ENCODE peak calls at places on chromosomes 3 and 15, in six cellular contexts. Z, Q, P, L, V and O are unnamed samples.

GRCh38 chr15:59199775-59200465 is 6.7 kb upstream of the LDHAL6B start:
- DNase-seq in V (peak; percentile 80), Z (no peak), Q (peak; percentile 60), P (no peak), L (no peak), O (no peak)

GRCh38 chr15:40702077-40702476 is 7.1 kb downstream of the RAD51 start:
- DNase-seq in Q (no peak), P (peak; percentile 36), L (no peak), Z (no peak), V (no peak), O (no peak)

GRCh38 chr3:54870423-54870822 is 57.4 kb downstream of the LRTM1 start:
- DNase-seq in Z (no peak), V (peak; percentile 47), L (no peak), P (peak; percentile 59), Q (peak; percentile 96), O (peak; percentile 51)

GRCh38 chr3:136545664-136546266 is 206.4 kb downstream of the STAG1 start:
- DNase-seq in P (peak; percentile 6), L (no peak), V (no peak), Z (no peak), Q (peak; percentile 18), O (no peak)

GRCh38 chr3:171453175-171453868 is 6.9 kb downstream of the TNIK start:
- DNase-seq in V (no peak), Q (no peak), L (no peak), Z (no peak), P (peak; percentile 47), O (peak; percentile 27)

GRCh38 chr3:89314454-89314853 is 207.0 kb downstream of the EPHA3 start:
- DNase-seq in Q (peak; percentile 43), V (no peak), P (peak; percentile 16), L (no peak), Z (no peak), O (peak; percentile 39)

GRCh38 chr15:61839541-61839940 is 220.7 kb downstream of the VPS13C start:
- DNase-seq in L (no peak), V (no peak), Q (no peak), P (no peak), Z (no peak), O (no peak)

GRCh38 chr3:47752716-47753115 is 29.0 kb downstream of the SMARCC1 start:
- DNase-seq in Z (no peak), L (no peak), Q (no peak), V (no peak), P (no peak), O (no peak)

GRCh38 chr15:82047493-82048446 is 2.0 kb upstream of the MEX3B start:
- DNase-seq in P (no peak), Z (no peak), Q (no peak), V (peak; percentile 62), L (no peak), O (no peak)

DNA sequence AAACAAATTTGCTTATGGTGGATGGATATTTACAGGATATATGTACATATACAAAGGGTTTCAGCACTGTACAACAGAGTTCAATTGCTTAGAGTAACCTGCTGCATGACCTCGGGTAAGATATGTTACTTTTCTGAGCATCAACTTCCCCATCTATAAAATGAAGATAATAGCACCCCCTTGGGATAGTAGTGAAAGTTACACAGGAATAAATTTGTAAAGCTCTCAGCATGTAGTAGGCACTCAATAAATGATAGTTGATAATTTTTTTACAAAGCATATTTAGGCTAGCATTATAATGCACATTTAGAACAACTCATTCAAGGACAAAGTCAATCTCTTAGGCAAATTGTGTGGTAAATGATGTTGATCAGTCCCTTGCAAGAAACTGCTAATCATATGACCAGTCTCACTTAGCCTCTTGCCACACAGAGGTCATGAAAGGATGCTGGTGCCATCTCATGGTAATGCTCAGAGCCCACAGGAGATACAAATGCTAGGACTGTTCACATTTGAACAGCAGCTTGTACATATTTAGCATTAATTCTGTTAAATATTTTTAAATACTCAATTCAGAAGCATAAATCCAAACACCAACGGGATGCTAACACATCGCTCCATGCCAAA is 123.9 kb downstream of the MAGI1 start:
- DNase-seq in P (peak; percentile 15), V (no peak), L (no peak), Z (no peak), Q (no peak), O (no peak)
- TF ChIP-seq CTCF in P (no peak), V (peak; percentile 21), L (peak; percentile 18), Z (peak; percentile 31), Q (no peak), O (no peak)

DNA sequence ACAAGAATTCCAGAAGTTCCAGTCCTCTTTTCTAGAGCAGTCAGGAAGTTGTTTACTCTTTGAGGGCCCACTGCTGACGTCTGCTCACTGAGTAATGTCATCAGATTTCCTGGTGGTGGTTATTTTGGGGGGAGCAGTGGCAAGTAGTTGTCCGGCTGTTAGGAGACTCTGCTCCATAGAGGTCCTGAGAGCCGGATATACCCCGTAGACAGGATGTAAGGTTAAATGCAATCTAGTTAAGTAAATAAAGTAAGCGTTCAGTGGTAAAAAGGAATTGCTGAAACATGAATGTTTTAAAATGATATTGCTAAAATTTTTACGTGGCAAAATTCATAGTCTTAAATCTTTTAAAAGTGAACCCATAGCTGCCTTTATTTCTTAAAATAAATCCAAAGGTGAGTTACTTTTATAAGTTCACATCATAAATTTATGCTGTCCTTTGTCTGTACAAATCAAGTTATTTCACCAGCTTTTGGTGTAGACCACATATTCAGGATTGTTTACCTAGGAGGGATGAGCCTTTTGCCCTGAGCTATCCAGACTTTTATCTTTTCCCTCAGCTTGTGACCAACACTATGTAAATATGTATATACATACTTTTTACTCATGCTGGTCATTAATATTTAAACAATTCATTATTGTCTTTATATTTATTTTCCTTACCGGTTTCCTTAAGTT is 65.8 kb downstream of the PDE8A start:
- DNase-seq in V (peak; percentile 94), Q (peak; percentile 66), P (peak; percentile 31), Z (no peak), L (no peak), O (peak; percentile 15)
- H3K4me3 ChIP-seq in V (peak overlapping the region; percentile 30), Q (no peak overlapping the region), P (no peak overlapping the region), Z (no peak overlapping the region), L (peak overlapping the region; percentile 30), O (no peak overlapping the region)

GRCh38 chr3:135239485-135239884 is 444.4 kb downstream of the EPHB1 start:
- DNase-seq in V (no peak), P (no peak), Q (no peak), L (no peak), Z (no peak), O (no peak)

GRCh38 chr3:135235541-135235940 is 440.5 kb downstream of the EPHB1 start:
- DNase-seq in V (no peak), Z (no peak), Q (no peak), P (no peak), L (no peak), O (no peak)

GRCh38 chr3:135238201-135238600 is 443.1 kb downstream of the EPHB1 start:
- DNase-seq in L (no peak), P (no peak), V (no peak), Z (no peak), Q (no peak), O (peak; percentile 76)

GRCh38 chr3:135238866-135239434 is 443.9 kb downstream of the EPHB1 start:
- DNase-seq in Q (no peak), L (no peak), P (no peak), Z (no peak), V (no peak), O (no peak)

GRCh38 chr3:135237371-135237770 is 442.3 kb downstream of the EPHB1 start:
- DNase-seq in Z (no peak), Q (no peak), P (peak; percentile 26), V (no peak), L (no peak), O (no peak)
- TF ChIP-seq CTCF in Z (no peak), Q (no peak), P (peak; percentile 22), V (no peak), L (no peak), O (peak; percentile 5)

GRCh38 chr3:152657002-152657400 is 177.9 kb upstream of the P2RY1 start:
- DNase-seq in L (no peak), Q (no peak), P (no peak), V (no peak), Z (no peak), O (no peak)
- H3K4me3 ChIP-seq in L (no peak overlapping the region), Q (no peak overlapping the region), P (no peak overlapping the region), V (no peak overlapping the region), Z (no peak overlapping the region), O (no peak overlapping the region)

DNA sequence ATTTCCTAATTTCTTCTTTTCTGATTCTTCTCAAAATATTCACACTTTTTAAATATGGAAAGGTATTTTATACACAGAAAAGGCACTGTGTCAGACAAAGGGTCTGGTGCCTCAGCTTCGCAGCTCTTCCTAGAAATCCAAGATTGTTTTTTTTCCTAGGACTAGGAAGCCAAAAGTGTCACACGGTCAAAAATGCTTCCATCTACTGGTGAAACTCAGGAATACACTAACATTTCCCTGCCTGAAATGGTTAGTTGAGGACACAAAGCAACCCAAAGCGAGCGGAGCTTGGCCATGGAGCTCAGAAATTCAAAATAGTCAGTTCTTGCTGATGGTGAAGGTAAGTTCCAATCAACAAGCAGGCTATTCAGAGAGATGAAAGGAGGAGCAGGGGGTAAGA is 426.5 kb upstream of the RASGRP1 start:
- DNase-seq in V (no peak), Z (no peak), Q (peak; percentile 23), L (no peak), P (peak; percentile 11), O (peak; percentile 8)
- TF ChIP-seq CTCF in V (peak; percentile 27), Z (peak; percentile 54), Q (peak; percentile 47), L (peak; percentile 62), P (peak; percentile 13), O (peak; percentile 47)

GRCh38 chr15:25847066-25847465 is 16.1 kb downstream of the ATP10A start:
- DNase-seq in V (no peak), L (no peak), Q (no peak), Z (no peak), P (no peak), O (no peak)

GRCh38 chr15:25850154-25851111 is 12.7 kb downstream of the ATP10A start:
- DNase-seq in Z (no peak), L (peak; percentile 79), P (peak; percentile 79), V (peak; percentile 60), Q (peak; percentile 76), O (no peak)

GRCh38 chr15:25848769-25849430 is 14.2 kb downstream of the ATP10A start:
- DNase-seq in Q (no peak), P (no peak), V (no peak), Z (no peak), L (no peak), O (no peak)

GRCh38 chr15:25848325-25848724 is 14.8 kb downstream of the ATP10A start:
- DNase-seq in L (no peak), P (no peak), Z (no peak), V (no peak), Q (no peak), O (no peak)

GRCh38 chr15:25849431-25849921 is 13.7 kb downstream of the ATP10A start:
- DNase-seq in P (no peak), L (no peak), Q (peak; percentile 77), Z (no peak), V (no peak), O (no peak)
- H3K4me3 ChIP-seq in P (no peak overlapping the region), L (peak overlapping the region; percentile 59), Q (peak overlapping the region; percentile 48), Z (peak overlapping the region; percentile 67), V (peak overlapping the region; percentile 40), O (no peak overlapping the region)

GRCh38 chr15:77630064-77630463 is 2.6 kb downstream of the LINGO1 start:
- DNase-seq in L (no peak), V (no peak), Z (no peak), P (no peak), Q (no peak), O (no peak)

GRCh38 chr15:77629070-77630030 is 3.4 kb downstream of the LINGO1 start:
- DNase-seq in V (no peak), Q (no peak), L (no peak), P (no peak), Z (no peak), O (no peak)

GRCh38 chr15:77632760-77633133 is at the start of gene LINGO1:
- DNase-seq in Z (no peak), P (peak; percentile 16), Q (no peak), V (peak; percentile 46), L (no peak), O (no peak)

GRCh38 chr15:77631790-77632551 is 741 bp downstream of the LINGO1 start:
- DNase-seq in L (peak; percentile 32), P (no peak), V (peak; percentile 34), Q (no peak), Z (no peak), O (no peak)

GRCh38 chr15:77630956-77631789 is 1.5 kb downstream of the LINGO1 start:
- DNase-seq in L (no peak), Z (no peak), Q (no peak), V (no peak), P (no peak), O (peak; percentile 50)
- TF ChIP-seq CTCF in L (peak; percentile 54), Z (no peak), Q (no peak), V (peak; percentile 34), P (no peak), O (peak; percentile 23)